ENCODE peak calls at places on chromosomes 3 and 15, in four cellular contexts. D is HuH-7.5, F is T follicular helper cell, M is ELR. U is an unnamed sample.
A peak's percentile ranks its signal among the peaks of the same experiment; 100 is the strongest.

GRCh38 chr3:172065967-172066762 is 26.8 kb downstream of the FNDC3B start:
- DNase-seq in F (no peak), M (no peak), D (no peak), U (no peak)

GRCh38 chr3:4986611-4987373 is 7.6 kb downstream of the BHLHE40 start:
- DNase-seq in D (peak; percentile 88), F (no peak), M (peak; percentile 97), U (peak; percentile 33)

GRCh38 chr3:160649596-160649995 is 27.4 kb upstream of the ARL14 start:
- DNase-seq in D (no peak), F (no peak), M (no peak), U (no peak)

GRCh38 chr3:157360044-157360443 is 76.6 kb upstream of the PTX3 start:
- DNase-seq in D (no peak), F (no peak), M (peak; percentile 97), U (no peak)

GRCh38 chr3:2099028-2099671 is 484 bp downstream of the CNTN4 start:
- DNase-seq in M (no peak), D (no peak), F (no peak), U (no peak)

GRCh38 chr3:143668924-143669790 is 179.1 kb downstream of the SLC9A9 start:
- DNase-seq in D (no peak), M (no peak), F (no peak), U (no peak)

GRCh38 chr15:99454107-99454809 is 111.5 kb upstream of the MEF2A start:
- DNase-seq in D (no peak), F (no peak), M (no peak), U (no peak)

GRCh38 chr3:22175899-22176298 is 424.9 kb upstream of the ZNF385D start:
- DNase-seq in F (no peak), D (no peak), M (peak; percentile 4), U (no peak)

GRCh38 chr3:146581080-146581601 is 24.0 kb downstream of the PLSCR5 start:
- DNase-seq in M (no peak), D (peak; percentile 3), F (no peak), U (no peak)

GRCh38 chr3:128433630-128434185 is 33.0 kb downstream of the DNAJB8 start:
- DNase-seq in D (no peak), M (peak; percentile 40), F (no peak), U (no peak)

GRCh38 chr3:481680-482079 is 285.1 kb downstream of the CHL1 start:
- DNase-seq in D (no peak), M (no peak), F (no peak), U (no peak)

GRCh38 chr15:91627473-91628309 is 225.8 kb upstream of the SLCO3A1 start:
- DNase-seq in M (no peak), D (no peak), F (no peak), U (no peak)

GRCh38 chr3:130878464-130878863 is 15.4 kb upstream of the ATP2C1 start:
- DNase-seq in M (no peak), F (no peak), D (no peak), U (no peak)

GRCh38 chr3:141049681-141050080 is 1.5 kb upstream of the SPSB4 start:
- DNase-seq in M (peak; percentile 24), D (peak; percentile 36), F (no peak), U (no peak)

GRCh38 chr3:278300-279064 is 81.9 kb downstream of the CHL1 start:
- DNase-seq in D (no peak), F (no peak), M (no peak), U (no peak)

GRCh38 chr15:70241031-70241430 is 143.3 kb upstream of the TLE3 start:
- DNase-seq in F (no peak), M (no peak), D (no peak), U (no peak)

GRCh38 chr3:30605706-30606300 is 598 bp upstream of the TGFBR2 start:
- DNase-seq in M (no peak), D (no peak), F (no peak), U (no peak)

GRCh38 chr15:66883322-66883911 is 181.4 kb downstream of the SMAD6 start:
- DNase-seq in M (peak; percentile 99), D (no peak), F (no peak), U (no peak)

GRCh38 chr15:33278816-33279612 is 31.8 kb upstream of the RYR3 start:
- DNase-seq in F (no peak), D (no peak), M (peak; percentile 98), U (no peak)

GRCh38 chr3:27127879-27128278 is 241.3 kb downstream of the NEK10 start:
- DNase-seq in M (no peak), F (no peak), D (no peak), U (no peak)

GRCh38 chr15:96328101-96328958 is 2.2 kb upstream of the NR2F2 start:
- DNase-seq in D (no peak), F (no peak), M (peak; percentile 51), U (no peak)

GRCh38 chr15:70235347-70235746 is 137.6 kb upstream of the TLE3 start:
- DNase-seq in F (no peak), M (peak; percentile 48), D (no peak), U (no peak)

GRCh38 chr3:15205934-15206661 is at the start of gene CAPN7:
- DNase-seq in F (peak; percentile 89), M (peak; percentile 94), D (peak; percentile 91), U (no peak)

GRCh38 chr3:177830411-177830849 is 633.1 kb upstream of the TBL1XR1 start:
- DNase-seq in M (peak; percentile 49), F (no peak), D (no peak), U (no peak)